ENCODE peak calls at places on chromosomes 16 and 17, in eight cellular contexts. X, B, J, W, N, G, Z and T are unnamed samples.

GRCh38 chr17:37847811-37848331 is 76.3 kb upstream of the TBC1D3K start:
- DNase-seq in X (no peak), N (no peak), G (no peak), J (no peak), Z (no peak), B (no peak), W (no peak), T (no peak)

GRCh38 chr16:13013043-13013442 is 111.6 kb downstream of the SHISA9 start:
- DNase-seq in B (no peak), N (no peak), Z (no peak), J (no peak), X (no peak), W (no peak), G (no peak), T (no peak)

GRCh38 chr16:14050297-14051027 is 20.7 kb upstream of the MRTFB start:
- DNase-seq in G (no peak), B (no peak), X (peak; percentile 19), Z (no peak), W (peak; percentile 56), J (peak; percentile 29), N (no peak), T (no peak)

GRCh38 chr16:65776639-65777183 is 589.8 kb upstream of the CDH5 start:
- DNase-seq in G (no peak), J (no peak), W (no peak), Z (no peak), X (no peak), B (no peak), N (no peak), T (no peak)

GRCh38 chr17:82949361-82949760 is 109.5 kb upstream of the ZNF750 start:
- DNase-seq in J (no peak), Z (no peak), N (no peak), W (no peak), X (no peak), B (no peak), G (no peak), T (no peak)

GRCh38 chr17:8504460-8505207 is 69.0 kb downstream of the NDEL1 start:
- DNase-seq in J (no peak), W (no peak), B (no peak), Z (no peak), N (no peak), G (no peak), X (no peak), T (no peak)

GRCh38 chr17:48616719-48617514 is 1.8 kb upstream of the HOXB8 start:
- DNase-seq in B (no peak), Z (no peak), W (peak; percentile 16), N (no peak), G (no peak), J (no peak), X (no peak), T (no peak)

GRCh38 chr16:50267151-50267631 is 840 bp downstream of the ADCY7 start:
- DNase-seq in G (no peak), J (no peak), W (no peak), N (no peak), B (no peak), X (no peak), Z (no peak), T (no peak)

GRCh38 chr17:82267575-82268379 is 5.7 kb downstream of the CSNK1D start:
- DNase-seq in N (no peak), Z (no peak), G (peak; percentile 45), B (peak; percentile 23), X (no peak), W (peak; percentile 92), J (peak; percentile 86), T (no peak)

GRCh38 chr17:1375615-1376014 is 24.4 kb downstream of the YWHAE start:
- DNase-seq in X (no peak), Z (no peak), G (no peak), N (peak; percentile 14), J (no peak), W (no peak), B (no peak), T (no peak)

GRCh38 chr16:1019234-1019933 is 37.8 kb downstream of the SOX8 start:
- DNase-seq in B (no peak), N (no peak), Z (no peak), W (peak; percentile 32), X (no peak), J (no peak), G (no peak), T (no peak)

GRCh38 chr17:41004397-41004796 is 4.5 kb downstream of the KRTAP3-1 start:
- DNase-seq in J (no peak), X (no peak), N (no peak), G (no peak), B (no peak), W (no peak), Z (no peak), T (no peak)

GRCh38 chr16:60902114-60902513 is 1134.1 kb downstream of the CDH8 start:
- DNase-seq in J (no peak), X (no peak), G (no peak), W (no peak), N (no peak), Z (no peak), B (no peak), T (no peak)

GRCh38 chr17:51957746-51958145 is 200.8 kb downstream of the CA10 start:
- DNase-seq in J (no peak), G (no peak), N (no peak), W (no peak), X (no peak), B (no peak), Z (no peak), T (no peak)

GRCh38 chr17:17682737-17683675 is 1.7 kb downstream of the RAI1 start:
- DNase-seq in G (peak; percentile 51), B (peak; percentile 23), Z (peak; percentile 52), W (peak; percentile 69), N (peak; percentile 62), J (no peak), X (peak; percentile 56), T (no peak)

GRCh38 chr17:65817951-65818350 is 256.5 kb upstream of the AXIN2 start:
- DNase-seq in G (no peak), J (no peak), N (no peak), W (no peak), Z (no peak), X (no peak), B (no peak), T (no peak)

GRCh38 chr17:28057731-28058246 is 15.3 kb downstream of the NLK start:
- DNase-seq in X (no peak), N (no peak), G (no peak), B (no peak), Z (no peak), W (peak; percentile 61), J (no peak), T (no peak)

GRCh38 chr17:47905221-47905733 is 9.2 kb downstream of the SP2 start:
- DNase-seq in Z (no peak), J (no peak), W (peak; percentile 32), X (no peak), B (no peak), G (no peak), N (no peak), T (no peak)

GRCh38 chr16:65574311-65574966 is 452.6 kb upstream of the CDH11 start:
- DNase-seq in J (no peak), N (no peak), W (no peak), Z (no peak), B (no peak), X (no peak), G (no peak), T (no peak)

GRCh38 chr17:15501282-15501681 is 33.9 kb upstream of the CDRT4 start:
- DNase-seq in G (no peak), B (no peak), J (no peak), N (no peak), W (no peak), X (no peak), Z (no peak), T (no peak)

GRCh38 chr17:39599006-39599664 is 8.6 kb downstream of the NEUROD2 start:
- DNase-seq in B (no peak), N (no peak), X (no peak), G (no peak), Z (no peak), J (no peak), W (no peak), T (no peak)

GRCh38 chr16:5895137-5895536 is 797.5 kb upstream of the EEF2KMT start:
- DNase-seq in X (no peak), Z (no peak), N (no peak), J (no peak), G (no peak), B (no peak), W (no peak), T (no peak)

GRCh38 chr16:9056061-9056460 is 35.4 kb upstream of the HAPSTR1 start:
- DNase-seq in W (no peak), B (no peak), J (no peak), N (no peak), G (no peak), Z (no peak), X (no peak), T (no peak)

GRCh38 chr17:43767053-43767712 is 8.6 kb upstream of the SOST start:
- DNase-seq in G (no peak), W (no peak), B (no peak), X (no peak), N (no peak), Z (no peak), J (no peak), T (no peak)

GRCh38 chr16:75289189-75289588 is 37.8 kb upstream of the BCAR1 start:
- DNase-seq in G (no peak), X (no peak), N (no peak), J (no peak), B (no peak), W (peak; percentile 60), Z (no peak), T (peak; percentile 51)

GRCh38 chr16:64089697-64090096 is 1032.2 kb downstream of the CDH11 start:
- DNase-seq in W (peak; percentile 53), X (no peak), Z (no peak), G (no peak), J (no peak), N (no peak), B (no peak), T (no peak)

GRCh38 chr16:46428108-46429061 is 192.8 kb downstream of the SHCBP1 start:
- DNase-seq in N (no peak), G (no peak), J (no peak), W (no peak), Z (no peak), X (no peak), B (no peak), T (no peak)

GRCh38 chr17:57747221-57748017 is 2.3 kb upstream of the CCDC182 start:
- DNase-seq in B (peak; percentile 5), X (no peak), N (peak; percentile 18), G (no peak), J (peak; percentile 81), W (peak; percentile 83), Z (peak; percentile 22), T (peak; percentile 76)

GRCh38 chr17:19374136-19374535 is 4.2 kb upstream of the MAPK7 start:
- DNase-seq in G (no peak), W (no peak), J (no peak), Z (no peak), X (no peak), B (no peak), N (no peak), T (no peak)